ENCODE peak calls at places on chromosome 5, in four cellular contexts. O is OCI-LY7, E is lower lobe of right lung, A is osteoblast. I is an unnamed sample.

GRCh38 chr5:113574417-113574816 is 60.9 kb downstream of the YTHDC2 start:
- DNase-seq in A (peak), E (no peak), O (no peak), I (no peak)

GRCh38 chr5:113017891-113018635 is 41.5 kb downstream of the DCP2 start:
- DNase-seq in A (no peak), E (no peak), O (no peak), I (no peak)

GRCh38 chr5:134550271-134551214 is 25.1 kb downstream of the JADE2 start:
- DNase-seq in E (no peak), O (no peak), A (peak), I (no peak)

GRCh38 chr5:78699565-78700143 is 51.1 kb upstream of the LHFPL2 start:
- DNase-seq in A (peak), E (no peak), O (no peak), I (peak)

GRCh38 chr5:170383227-170383626 is 5.9 kb downstream of the KCNMB1 start:
- DNase-seq in E (no peak), O (no peak), A (no peak), I (no peak)

GRCh38 chr5:61624966-61625681 is 293.1 kb downstream of the ZSWIM6 start:
- DNase-seq in E (no peak), A (no peak), O (no peak), I (no peak)

GRCh38 chr5:123358751-123359150 is 64.5 kb downstream of the CEP120 start:
- DNase-seq in O (no peak), A (no peak), E (no peak), I (no peak)

GRCh38 chr5:76689321-76690026 is 26.5 kb upstream of the F2R start:
- DNase-seq in O (no peak), A (no peak), E (no peak), I (no peak)

GRCh38 chr5:115366223-115366622 is 69.8 kb upstream of the CCDC112 start:
- DNase-seq in E (no peak), O (no peak), A (peak), I (peak)

GRCh38 chr5:3194141-3194540 is 401.5 kb upstream of the IRX1 start:
- DNase-seq in O (no peak), A (no peak), E (no peak), I (no peak)

GRCh38 chr5:179257190-179257741 is 88.0 kb downstream of the ADAMTS2 start:
- DNase-seq in O (no peak), E (no peak), A (peak), I (no peak)

GRCh38 chr5:10601246-10602030 is 37.6 kb downstream of the ANKRD33B start:
- DNase-seq in A (peak), E (peak), O (peak), I (peak)

GRCh38 chr5:154103223-154103622 is 64.5 kb downstream of the MFAP3 start:
- DNase-seq in O (peak), E (no peak), A (no peak), I (no peak)

GRCh38 chr5:153905214-153905613 is 133.5 kb downstream of the FAM114A2 start:
- DNase-seq in A (no peak), E (no peak), O (peak), I (no peak)

GRCh38 chr5:147448766-147449165 is 61.1 kb downstream of the DPYSL3 start:
- DNase-seq in O (no peak), A (no peak), E (no peak), I (no peak)

GRCh38 chr5:97405941-97406340 is 222.9 kb upstream of the RIOK2 start:
- DNase-seq in E (no peak), O (no peak), A (no peak), I (no peak)

GRCh38 chr5:87099246-87099914 is 168.3 kb upstream of the RASA1 start:
- DNase-seq in E (no peak), A (no peak), O (no peak), I (no peak)

GRCh38 chr5:53151713-53152458 is 42.3 kb upstream of the MOCS2 start:
- DNase-seq in A (no peak), E (no peak), O (no peak), I (no peak)

GRCh38 chr5:1168751-1169607 is 32.4 kb upstream of the SLC6A19 start:
- DNase-seq in A (no peak), E (peak), O (no peak), I (no peak)

GRCh38 chr5:126681970-126682369 is 81.2 kb downstream of the PHAX start:
- DNase-seq in O (no peak), E (no peak), A (no peak), I (no peak)

GRCh38 chr5:43041669-43042175 is 1.6 kb upstream of the ANXA2R start:
- DNase-seq in A (peak), O (peak), E (peak), I (peak)

GRCh38 chr5:5077236-5077635 is 62.9 kb upstream of the ADAMTS16 start:
- DNase-seq in A (no peak), E (no peak), O (no peak), I (no peak)

GRCh38 chr5:41648976-41649375 is 138.6 kb upstream of the PLCXD3 start:
- DNase-seq in E (no peak), O (no peak), A (no peak), I (peak)

GRCh38 chr5:159362190-159362589 is 31.9 kb upstream of the IL12B start:
- DNase-seq in A (no peak), O (no peak), E (no peak), I (no peak)

GRCh38 chr5:57341380-57341979 is 141.1 kb downstream of the ACTBL2 start:
- DNase-seq in A (no peak), O (no peak), E (no peak), I (no peak)

GRCh38 chr5:150263801-150264621 is 25.6 kb downstream of the CAMK2A start:
- DNase-seq in O (no peak), E (no peak), A (peak), I (peak)

GRCh38 chr5:98468188-98468869 is 305.1 kb upstream of the RGMB start:
- DNase-seq in E (no peak), A (no peak), O (no peak), I (no peak)

GRCh38 chr5:123936548-123936947 is 424.6 kb downstream of the CSNK1G3 start:
- DNase-seq in A (no peak), E (no peak), O (peak), I (no peak)

GRCh38 chr5:76811214-76811613 is 7.6 kb upstream of the F2RL1 start:
- DNase-seq in A (peak), O (no peak), E (no peak), I (no peak)

GRCh38 chr5:135696317-135696716 is 117.5 kb upstream of the CXCL14 start:
- DNase-seq in A (no peak), O (no peak), E (no peak), I (no peak)

GRCh38 chr5:165224366-165224765 is 1718.9 kb downstream of the MAT2B start:
- DNase-seq in O (no peak), E (no peak), A (no peak), I (no peak)

GRCh38 chr5:17132444-17133083 is 84.9 kb upstream of the BASP1 start:
- DNase-seq in O (peak), A (peak), E (no peak), I (no peak)

GRCh38 chr5:169296456-169297220 is 4.3 kb downstream of the SLIT3 start:
- DNase-seq in E (no peak), A (peak), O (no peak), I (peak)

DNA sequence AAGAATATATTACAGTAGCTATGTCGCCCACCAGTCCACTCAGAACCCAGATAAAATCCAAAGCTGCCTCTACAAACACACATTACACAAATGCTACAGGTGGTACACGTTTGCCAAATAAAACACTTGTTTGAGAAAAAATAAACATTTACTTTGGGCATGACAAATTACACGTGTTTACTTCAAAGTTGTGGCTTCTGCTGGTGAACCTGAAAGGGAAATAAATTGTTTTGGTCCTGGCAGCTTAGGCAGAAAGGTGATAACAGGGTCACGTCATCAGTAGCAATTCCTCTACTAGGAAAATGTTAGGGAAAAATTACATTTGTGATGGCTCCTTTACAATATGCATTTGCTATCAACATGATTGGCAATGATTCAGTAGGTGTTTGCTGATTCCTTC is 497.3 kb upstream of the WWC1 start:
- DNase-seq in E (no peak), O (no peak), A (no peak), I (no peak)
- H3K27ac ChIP-seq in E (no peak), O (no peak), A (no peak), I (no peak)

DNA sequence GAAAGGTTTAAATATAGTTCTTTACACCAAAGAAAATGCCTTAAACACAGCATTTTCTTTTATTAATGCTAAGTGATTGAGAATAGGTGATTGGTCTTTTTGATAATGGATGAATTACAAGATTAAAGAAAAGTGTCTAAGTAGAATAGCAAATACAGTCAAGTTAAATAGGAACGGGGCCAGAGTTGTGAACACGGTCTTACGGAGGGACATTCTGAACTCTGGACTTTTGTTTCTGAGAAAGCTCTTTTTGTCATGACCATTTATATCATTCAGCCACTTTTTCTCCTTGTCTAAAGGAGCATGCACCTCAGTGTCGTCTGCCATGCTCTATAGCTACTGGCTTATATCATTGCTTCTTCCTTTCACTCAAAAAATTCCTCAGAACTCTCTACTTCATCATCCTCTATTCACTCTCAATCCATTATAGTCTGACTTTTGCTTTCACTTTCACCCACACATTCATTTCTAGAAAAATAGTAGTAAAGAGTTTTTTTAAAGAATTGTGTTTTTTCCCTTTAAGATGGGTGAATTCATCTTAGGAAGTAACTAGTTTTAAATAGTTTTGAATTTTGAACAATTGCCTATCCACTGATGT is 263.0 kb upstream of the FBXL7 start:
- DNase-seq in O (no peak), E (no peak), A (no peak), I (no peak)
- H3K4me3 ChIP-seq in O (no peak), E (no peak), A (peak), I (no peak)

GRCh38 chr5:171980729-171981128 is 25.7 kb downstream of the FBXW11 start:
- DNase-seq in E (no peak), A (no peak), O (no peak), I (no peak)

GRCh38 chr5:171989276-171989675 is 17.2 kb downstream of the FBXW11 start:
- DNase-seq in A (no peak), O (no peak), E (no peak), I (no peak)

GRCh38 chr5:171986772-171987171 is 19.7 kb downstream of the FBXW11 start:
- DNase-seq in E (no peak), O (no peak), A (no peak), I (no peak)

GRCh38 chr5:171981847-171982246 is 24.6 kb downstream of the FBXW11 start:
- DNase-seq in O (no peak), E (no peak), A (no peak), I (no peak)

DNA sequence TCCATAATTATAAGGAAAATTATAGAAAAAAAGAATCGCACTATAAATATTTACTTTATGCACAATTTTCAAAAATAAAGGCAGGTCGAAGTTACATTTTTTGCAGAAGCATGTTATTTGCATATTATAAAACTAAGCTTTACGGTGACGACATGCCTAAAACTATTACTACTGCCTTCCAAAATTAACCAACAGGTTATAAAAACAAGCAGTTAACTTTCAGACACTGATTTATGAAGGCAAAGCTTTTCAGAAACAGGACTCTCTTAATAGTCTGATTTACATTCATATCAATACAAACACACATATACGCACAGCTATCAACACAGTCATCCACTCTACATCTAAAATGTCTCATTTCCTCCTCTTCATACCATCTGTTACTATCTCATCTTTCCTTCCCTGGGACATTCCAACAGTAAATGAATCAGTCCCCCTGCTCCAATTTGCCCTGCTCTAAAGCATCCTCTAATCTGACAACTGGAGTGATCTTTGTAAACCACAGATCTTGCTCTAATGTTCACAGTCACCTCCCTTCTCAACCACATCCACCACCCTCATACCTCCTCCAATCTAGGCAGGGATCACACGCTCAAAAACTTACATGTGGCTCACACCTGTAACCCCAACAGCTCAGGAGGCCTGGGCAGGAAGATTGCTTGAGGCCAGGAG is 21.6 kb downstream of the FBXW11 start:
- DNase-seq in O (no peak), E (no peak), A (peak), I (no peak)
- H3K27ac ChIP-seq in O (no peak), E (no peak), A (peak), I (no peak)

DNA sequence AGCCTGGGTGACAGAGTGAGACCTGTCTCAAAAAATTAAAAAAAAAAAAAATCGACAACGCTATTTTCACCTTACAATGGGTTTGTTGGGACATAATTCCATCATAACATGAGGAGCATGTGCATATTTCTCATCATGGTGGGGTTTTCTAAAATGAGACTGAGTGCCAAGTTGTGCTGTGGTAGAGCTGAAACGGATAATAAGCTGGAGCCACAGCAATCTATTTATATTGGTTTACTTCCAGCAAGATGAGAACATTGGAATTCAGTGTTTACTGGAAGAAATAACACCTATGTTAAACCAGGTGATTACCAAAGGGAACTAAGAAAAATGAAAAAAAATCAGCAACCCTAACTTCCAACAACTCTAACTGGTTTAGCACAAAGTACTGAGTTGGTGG is 102.3 kb upstream of the IL6ST start:
- DNase-seq in E (no peak), A (no peak), O (no peak), I (no peak)
- H3K4me3 ChIP-seq in E (peak), A (no peak), O (no peak), I (no peak)

GRCh38 chr5:133048993-133049725 is 2.7 kb upstream of the HSPA4 start:
- DNase-seq in E (no peak), O (no peak), A (peak), I (no peak)
- H3K27ac ChIP-seq in E (peak), O (peak), A (peak), I (peak)

GRCh38 chr5:180806351-180807011 is 3.9 kb upstream of the MGAT1 start:
- DNase-seq in E (no peak), A (peak), O (peak), I (no peak)
- H3K4me3 ChIP-seq in E (peak), A (no peak), O (peak), I (no peak)

DNA sequence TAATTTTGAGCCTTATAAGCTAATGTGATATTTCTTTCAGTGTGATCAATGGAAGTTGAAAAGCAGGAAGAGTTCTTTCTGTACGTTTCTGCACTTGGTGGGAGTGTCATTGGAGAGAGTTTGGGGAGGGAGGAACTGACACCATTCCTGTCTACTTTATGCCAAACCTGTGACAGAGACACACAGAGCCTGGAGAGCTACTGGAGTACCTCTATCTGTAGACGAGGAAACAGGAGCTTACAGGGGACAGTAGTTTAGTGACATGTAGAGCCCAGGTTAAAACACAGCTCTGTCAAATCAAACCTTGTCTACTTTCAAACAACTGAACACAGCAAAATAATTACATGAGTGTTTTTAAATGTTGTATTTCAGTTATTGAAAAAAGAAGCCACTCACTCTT is 103.6 kb downstream of the PDE4D start:
- DNase-seq in E (no peak), O (no peak), A (no peak), I (no peak)
- H3K27ac ChIP-seq in E (no peak), O (no peak), A (no peak), I (peak)

GRCh38 chr5:73330613-73331012 is 118.0 kb downstream of the FOXD1 start:
- DNase-seq in O (no peak), A (no peak), E (no peak), I (no peak)

GRCh38 chr5:73337586-73337985 is 111.0 kb downstream of the FOXD1 start:
- DNase-seq in O (no peak), A (no peak), E (no peak), I (no peak)

GRCh38 chr5:73336366-73336765 is 112.2 kb downstream of the FOXD1 start:
- DNase-seq in O (no peak), A (peak), E (no peak), I (no peak)

GRCh38 chr5:73338201-73339126 is 110.1 kb downstream of the FOXD1 start:
- DNase-seq in A (peak), E (no peak), O (no peak), I (no peak)

DNA sequence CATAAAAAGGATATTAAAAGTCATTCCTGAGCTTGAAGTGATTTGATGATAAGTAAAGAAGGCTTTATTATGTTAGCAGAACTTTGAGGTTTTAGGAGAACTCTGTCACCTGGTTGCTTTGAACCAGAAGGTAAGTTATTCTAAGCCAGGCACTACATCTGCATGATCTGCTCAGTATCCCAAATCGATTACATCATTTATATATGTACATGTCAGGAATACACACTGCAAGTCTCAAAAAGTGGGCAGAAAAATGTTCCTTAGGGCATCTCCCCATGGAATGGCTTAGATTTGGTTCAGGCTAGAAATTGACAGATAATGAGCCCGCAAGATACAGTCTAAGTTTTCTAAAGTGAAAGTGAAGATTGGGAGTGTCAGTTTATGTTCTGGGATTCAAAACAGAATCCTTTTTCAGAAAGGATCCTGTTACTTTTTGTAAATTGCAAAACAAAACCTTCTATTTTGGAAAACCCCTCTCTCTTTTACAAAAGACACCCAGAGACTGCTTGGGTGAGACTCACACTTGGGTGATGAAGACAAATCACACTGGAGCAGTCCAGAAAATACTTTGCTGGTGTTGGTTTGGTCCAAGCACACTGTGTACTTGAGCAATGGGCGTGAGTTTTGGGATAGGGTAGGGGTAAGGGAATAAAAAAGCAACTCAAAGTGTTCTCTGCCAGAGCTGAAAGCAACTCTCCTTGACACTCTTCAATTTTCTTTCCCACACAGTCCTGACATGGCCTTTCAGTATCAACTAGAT is 114.5 kb downstream of the FOXD1 start:
- DNase-seq in E (no peak), O (no peak), A (no peak), I (no peak)
- H3K4me3 ChIP-seq in E (no peak), O (no peak), A (peak), I (no peak)

I was measured in gastrocnemius medialis.